ENCODE peak calls at places on chromosomes 1 and 21, in six cellular contexts. F is upper lobe of left lung, I is adrenal gland, X is SK-N-SH, J is left ventricle myocardium inferior, K is fibroblast of lung. T is an unnamed sample. For H3K9me3, the result is how much of the 10 kb centered on the place peaks cover.

GRCh38 chr1:58409826-58410225 is 136.7 kb downstream of the OMA1 start:
- DNase-seq in I (no peak), F (no peak), K (peak), J (no peak), X (no peak), T (no peak)

GRCh38 chr1:94433866-94434265 is 15.7 kb downstream of the ABCD3 start:
- DNase-seq in K (no peak), F (no peak), J (no peak), X (no peak), I (no peak), T (no peak)

GRCh38 chr1:190193508-190193907 is 284.2 kb downstream of the BRINP3 start:
- DNase-seq in K (no peak), X (no peak), I (no peak), J (no peak), F (no peak), T (no peak)

GRCh38 chr1:24322636-24323177 is 3.5 kb downstream of the GRHL3 start:
- DNase-seq in I (no peak), J (no peak), F (no peak), K (peak), X (no peak), T (no peak)

GRCh38 chr1:143720087-143721023 is 251.4 kb downstream of the FAM72C start:
- DNase-seq in I (peak), X (no peak), K (no peak), F (no peak), J (no peak), T (no peak)

GRCh38 chr1:246482780-246483179 is 24.3 kb downstream of the SMYD3 start:
- DNase-seq in F (no peak), K (no peak), I (no peak), J (no peak), X (no peak), T (no peak)

GRCh38 chr1:61641578-61642336 is 83.2 kb downstream of the TM2D1 start:
- DNase-seq in X (peak), K (peak), F (peak), I (peak), J (peak), T (peak)

GRCh38 chr1:213491468-213491867 is 440.4 kb downstream of the RPS6KC1 start:
- DNase-seq in J (no peak), X (no peak), K (no peak), I (no peak), F (no peak), T (no peak)

GRCh38 chr1:30930631-30931173 is 22.1 kb upstream of the SDC3 start:
- DNase-seq in K (no peak), J (no peak), I (no peak), X (no peak), F (no peak), T (no peak)

GRCh38 chr1:156146749-156147405 is 6.5 kb upstream of the SEMA4A start:
- DNase-seq in F (peak), K (no peak), I (no peak), X (no peak), J (no peak), T (peak)

GRCh38 chr1:1067284-1068076 is 6.6 kb downstream of the RNF223 start:
- DNase-seq in F (peak), X (no peak), I (no peak), K (no peak), J (no peak), T (no peak)

GRCh38 chr1:77039739-77040138 is 172.5 kb downstream of the ST6GALNAC5 start:
- DNase-seq in K (peak), F (no peak), J (no peak), X (no peak), I (peak), T (no peak)

GRCh38 chr1:30452925-30453324 is 270.5 kb downstream of the MATN1 start:
- DNase-seq in K (no peak), X (no peak), J (no peak), F (no peak), I (no peak), T (no peak)

DNA sequence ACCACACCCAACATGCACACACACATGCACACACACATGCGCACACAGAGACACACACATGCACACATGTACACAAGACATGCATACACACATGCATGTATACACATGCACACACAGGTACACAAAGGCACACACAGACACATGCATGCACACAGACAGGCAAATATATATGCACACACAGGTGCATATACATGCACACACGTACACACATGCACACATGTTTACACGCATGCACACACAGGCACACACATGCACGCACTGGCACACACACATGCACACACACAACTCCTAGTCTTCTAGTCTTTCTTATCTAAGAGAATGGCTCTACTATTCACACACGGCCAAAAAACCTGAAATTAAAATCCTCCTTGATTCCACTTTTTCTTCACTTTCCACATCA is 222.7 kb upstream of the PLD5 start:
- DNase-seq in X (no peak), K (no peak), I (no peak), F (no peak), J (no peak), T (no peak)
- H3K9me3 ChIP-seq in X (under half), K (under half), I (under half), F (under half), J (under half), T (under half)

GRCh38 chr1:152728986-152729385 is 21.0 kb downstream of the LCE4A start:
- DNase-seq in K (no peak), J (no peak), X (no peak), F (no peak), I (no peak), T (no peak)

DNA sequence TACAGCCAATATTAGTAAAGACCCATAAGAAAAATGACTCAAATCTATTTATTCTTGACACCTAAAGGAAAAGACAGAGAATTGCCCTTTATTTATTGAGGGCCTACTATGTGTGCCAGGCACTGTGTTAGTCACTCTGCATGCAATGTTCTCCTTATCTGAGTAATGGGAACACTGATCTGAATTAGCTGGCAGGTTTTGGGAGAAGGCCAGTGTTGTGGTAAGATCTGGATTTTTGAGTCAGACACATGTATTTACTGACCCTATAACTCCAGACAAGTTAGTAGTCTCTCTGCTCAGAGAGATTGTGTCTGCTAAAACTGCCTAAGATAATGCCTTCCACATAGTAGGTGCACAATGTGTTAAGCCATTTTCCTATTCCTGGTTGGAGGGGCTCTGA is 17.3 kb downstream of the LCE4A start:
- DNase-seq in F (no peak), J (no peak), X (no peak), I (no peak), K (no peak), T (no peak)
- H3K9me3 ChIP-seq in F (under half), J (under half), X (under half), I (under half), K (under half), T (under half)

GRCh38 chr1:161981735-161982525 is 41.7 kb downstream of the OLFML2B start:
- DNase-seq in F (no peak), X (no peak), J (no peak), K (no peak), I (no peak), T (no peak)
- H3K9me3 ChIP-seq in F (under half), X (under half), J (under half), K (under half), I (under half), T (under half)

GRCh38 chr1:2862441-2863148 is 61.1 kb upstream of the TTC34 start:
- DNase-seq in I (no peak), J (no peak), F (no peak), K (no peak), X (no peak), T (no peak)

GRCh38 chr1:2861988-2862430 is 60.5 kb upstream of the TTC34 start:
- DNase-seq in K (no peak), I (no peak), F (no peak), X (no peak), J (no peak), T (no peak)

GRCh38 chr1:2859881-2860430 is 58.5 kb upstream of the TTC34 start:
- DNase-seq in J (no peak), X (no peak), F (no peak), I (no peak), K (no peak), T (peak)

GRCh38 chr1:2860476-2861142 is 59.1 kb upstream of the TTC34 start:
- DNase-seq in J (no peak), K (no peak), I (no peak), F (no peak), X (no peak), T (peak)

GRCh38 chr1:2861143-2861987 is 59.9 kb upstream of the TTC34 start:
- DNase-seq in J (no peak), X (no peak), F (no peak), I (no peak), K (no peak), T (peak)
- H3K9me3 ChIP-seq in J (under half), X (under half), F (under half), I (under half), K (under half), T (under half)

DNA sequence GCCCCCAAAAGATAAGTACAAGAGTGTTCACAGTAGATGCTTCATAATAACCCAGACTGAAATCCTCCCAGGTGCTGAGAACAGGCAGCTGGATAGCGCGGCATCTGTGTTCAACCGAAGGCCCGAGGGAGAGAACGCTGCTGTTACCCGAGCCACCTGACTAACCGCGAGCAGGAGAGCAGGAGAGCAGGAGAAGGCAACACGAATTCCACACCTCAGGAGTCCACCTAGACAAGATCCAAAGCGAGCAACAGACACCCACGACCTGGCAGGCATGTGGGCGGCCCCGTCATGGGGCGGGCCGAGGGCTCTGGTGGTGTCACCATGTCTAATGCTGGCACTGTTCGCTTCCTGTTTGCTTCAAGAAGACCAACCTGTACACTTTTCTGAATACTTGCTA is 20.9 kb upstream of the SPATC1L start:
- DNase-seq in K (no peak), J (peak), F (no peak), X (peak), I (no peak), T (no peak)
- H3K9me3 ChIP-seq in K (under half), J (under half), F (under half), X (under half), I (under half), T (under half)

DNA sequence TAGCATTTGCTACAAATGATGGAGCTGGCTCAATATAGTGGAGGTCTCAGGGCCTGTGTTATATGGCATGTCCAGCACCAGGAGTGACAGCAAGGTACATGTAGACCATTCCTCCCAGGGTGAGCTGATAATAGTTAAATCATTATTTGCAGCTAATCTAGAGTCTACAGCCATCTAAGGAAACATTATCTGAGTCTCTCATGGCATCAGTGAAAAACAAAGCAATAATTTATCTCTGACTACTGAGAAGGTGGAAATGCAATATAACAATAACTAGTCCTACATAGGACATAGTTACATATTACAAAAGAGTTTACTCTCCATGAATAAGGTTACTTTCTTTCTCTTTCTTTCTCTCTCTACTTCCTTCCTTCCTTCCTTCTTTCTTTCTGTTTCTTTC is 143.4 kb upstream of the KCNK2 start:
- DNase-seq in I (no peak), K (no peak), X (no peak), F (no peak), J (no peak), T (no peak)
- H3K9me3 ChIP-seq in I (under half), K (under half), X (under half), F (under half), J (under half), T (under half)